ENCODE peak calls at places on chromosomes 12 and 14, in four cellular contexts. One of them, this sample, is unnamed.
A peak's percentile ranks its signal among the peaks of the same experiment; 100 is the strongest.

GRCh38 chr14:68088463-68088862 is 268.9 kb downstream of the RAD51B start:
- DNase-seq in left ventricle myocardium inferior: no peak
- DNase-seq in progenitor cell of endocrine pancreas: no peak
- DNase-seq in heart left ventricle: no peak
- DNase-seq in this sample: no peak

GRCh38 chr12:121578230-121579189 is 2.3 kb downstream of the KDM2B start:
- DNase-seq in left ventricle myocardium inferior: peak; percentile 21
- DNase-seq in progenitor cell of endocrine pancreas: no peak
- DNase-seq in heart left ventricle: no peak
- DNase-seq in this sample: no peak

GRCh38 chr12:122788387-122788786 is 14.0 kb downstream of the CCDC62 start:
- DNase-seq in left ventricle myocardium inferior: no peak
- DNase-seq in progenitor cell of endocrine pancreas: no peak
- DNase-seq in heart left ventricle: no peak
- DNase-seq in this sample: no peak

GRCh38 chr14:35335388-35336092 is 43.4 kb downstream of the PSMA6 start:
- DNase-seq in left ventricle myocardium inferior: peak; percentile 57
- DNase-seq in progenitor cell of endocrine pancreas: no peak
- DNase-seq in heart left ventricle: peak; percentile 60
- DNase-seq in this sample: no peak

GRCh38 chr14:30431552-30431951 is 127.4 kb upstream of the G2E3 start:
- DNase-seq in left ventricle myocardium inferior: no peak
- DNase-seq in progenitor cell of endocrine pancreas: no peak
- DNase-seq in heart left ventricle: no peak
- DNase-seq in this sample: no peak

GRCh38 chr12:24198936-24199644 is 249.6 kb upstream of the SOX5 start:
- DNase-seq in left ventricle myocardium inferior: no peak
- DNase-seq in progenitor cell of endocrine pancreas: no peak
- DNase-seq in heart left ventricle: no peak
- DNase-seq in this sample: no peak

GRCh38 chr14:84006643-84007137 is 1523.3 kb upstream of the FLRT2 start:
- DNase-seq in left ventricle myocardium inferior: no peak
- DNase-seq in progenitor cell of endocrine pancreas: no peak
- DNase-seq in heart left ventricle: no peak
- DNase-seq in this sample: no peak

GRCh38 chr12:33596061-33596460 is 156.4 kb upstream of the SYT10 start:
- DNase-seq in left ventricle myocardium inferior: no peak
- DNase-seq in progenitor cell of endocrine pancreas: no peak
- DNase-seq in heart left ventricle: no peak
- DNase-seq in this sample: no peak

GRCh38 chr14:76708028-76708427 is 53.2 kb upstream of the VASH1 start:
- DNase-seq in left ventricle myocardium inferior: no peak
- DNase-seq in progenitor cell of endocrine pancreas: no peak
- DNase-seq in heart left ventricle: no peak
- DNase-seq in this sample: no peak

GRCh38 chr12:132396657-132397056 is 67.3 kb upstream of the GALNT9 start:
- DNase-seq in left ventricle myocardium inferior: no peak
- DNase-seq in progenitor cell of endocrine pancreas: no peak
- DNase-seq in heart left ventricle: no peak
- DNase-seq in this sample: no peak

GRCh38 chr12:29867823-29868222 is 84.1 kb upstream of the TMTC1 start:
- DNase-seq in left ventricle myocardium inferior: no peak
- DNase-seq in progenitor cell of endocrine pancreas: no peak
- DNase-seq in heart left ventricle: no peak
- DNase-seq in this sample: no peak

GRCh38 chr12:11593013-11593412 is 56.5 kb upstream of the ETV6 start:
- DNase-seq in left ventricle myocardium inferior: no peak
- DNase-seq in progenitor cell of endocrine pancreas: no peak
- DNase-seq in heart left ventricle: no peak
- DNase-seq in this sample: no peak

GRCh38 chr12:52608161-52608560 is 6.9 kb upstream of the KRT72 start:
- DNase-seq in left ventricle myocardium inferior: no peak
- DNase-seq in progenitor cell of endocrine pancreas: no peak
- DNase-seq in heart left ventricle: no peak
- DNase-seq in this sample: no peak

GRCh38 chr12:15984097-15984800 is 73.1 kb downstream of the DERA start:
- DNase-seq in left ventricle myocardium inferior: no peak
- DNase-seq in progenitor cell of endocrine pancreas: no peak
- DNase-seq in heart left ventricle: no peak
- DNase-seq in this sample: no peak

GRCh38 chr14:94114589-94115067 is 4.1 kb downstream of the IFI27 start:
- DNase-seq in left ventricle myocardium inferior: no peak
- DNase-seq in progenitor cell of endocrine pancreas: no peak
- DNase-seq in heart left ventricle: no peak
- DNase-seq in this sample: no peak

GRCh38 chr12:26402648-26403047 is 207.3 kb downstream of the SSPN start:
- DNase-seq in left ventricle myocardium inferior: no peak
- DNase-seq in progenitor cell of endocrine pancreas: no peak
- DNase-seq in heart left ventricle: no peak
- DNase-seq in this sample: no peak

GRCh38 chr12:110270125-110270962 is 10.7 kb upstream of the ATP2A2 start:
- DNase-seq in left ventricle myocardium inferior: peak; percentile 55
- DNase-seq in progenitor cell of endocrine pancreas: no peak
- DNase-seq in heart left ventricle: peak; percentile 75
- DNase-seq in this sample: no peak

GRCh38 chr14:35632276-35633071 is 98.5 kb downstream of the INSM2 start:
- DNase-seq in left ventricle myocardium inferior: no peak
- DNase-seq in progenitor cell of endocrine pancreas: no peak
- DNase-seq in heart left ventricle: no peak
- DNase-seq in this sample: no peak

GRCh38 chr12:66555113-66555512 is 123.8 kb downstream of the GRIP1 start:
- DNase-seq in left ventricle myocardium inferior: no peak
- DNase-seq in progenitor cell of endocrine pancreas: no peak
- DNase-seq in heart left ventricle: no peak
- DNase-seq in this sample: no peak

GRCh38 chr12:10304161-10304574 is 3.5 kb upstream of the KLRD1 start:
- DNase-seq in left ventricle myocardium inferior: no peak
- DNase-seq in progenitor cell of endocrine pancreas: no peak
- DNase-seq in heart left ventricle: no peak
- DNase-seq in this sample: no peak

GRCh38 chr12:57238854-57239554 is 9.5 kb downstream of the SHMT2 start:
- DNase-seq in left ventricle myocardium inferior: peak; percentile 88
- DNase-seq in progenitor cell of endocrine pancreas: peak; percentile 89
- DNase-seq in heart left ventricle: peak; percentile 90
- DNase-seq in this sample: peak; percentile 95

GRCh38 chr14:50099335-50099734 is 17.0 kb downstream of the VCPKMT start:
- DNase-seq in left ventricle myocardium inferior: no peak
- DNase-seq in progenitor cell of endocrine pancreas: no peak
- DNase-seq in heart left ventricle: no peak
- DNase-seq in this sample: no peak

GRCh38 chr12:130714591-130715149 is 1.4 kb downstream of the RIMBP2 start:
- DNase-seq in left ventricle myocardium inferior: no peak
- DNase-seq in progenitor cell of endocrine pancreas: no peak
- DNase-seq in heart left ventricle: no peak
- DNase-seq in this sample: no peak

GRCh38 chr12:112122823-112123690 is 2.3 kb upstream of the TRAFD1 start:
- DNase-seq in left ventricle myocardium inferior: no peak
- DNase-seq in progenitor cell of endocrine pancreas: no peak
- DNase-seq in heart left ventricle: no peak
- DNase-seq in this sample: no peak

GRCh38 chr14:75986439-75986765 is 839 bp downstream of the IFT43 start:
- DNase-seq in left ventricle myocardium inferior: no peak
- DNase-seq in progenitor cell of endocrine pancreas: no peak
- DNase-seq in heart left ventricle: no peak
- DNase-seq in this sample: no peak

GRCh38 chr12:1013618-1014489 is 22.8 kb downstream of the ERC1 start:
- DNase-seq in left ventricle myocardium inferior: no peak
- DNase-seq in progenitor cell of endocrine pancreas: no peak
- DNase-seq in heart left ventricle: no peak
- DNase-seq in this sample: no peak

GRCh38 chr12:89662623-89663022 is 46.0 kb downstream of the ATP2B1 start:
- DNase-seq in left ventricle myocardium inferior: no peak
- DNase-seq in progenitor cell of endocrine pancreas: no peak
- DNase-seq in heart left ventricle: no peak
- DNase-seq in this sample: no peak

GRCh38 chr12:93803408-93803807 is 126.2 kb downstream of the CRADD start:
- DNase-seq in left ventricle myocardium inferior: no peak
- DNase-seq in progenitor cell of endocrine pancreas: no peak
- DNase-seq in heart left ventricle: no peak
- DNase-seq in this sample: no peak

GRCh38 chr14:106489112-106489881 is 962.9 kb downstream of the TMEM121 start:
- DNase-seq in left ventricle myocardium inferior: no peak
- DNase-seq in progenitor cell of endocrine pancreas: no peak
- DNase-seq in heart left ventricle: no peak
- DNase-seq in this sample: no peak

GRCh38 chr14:106493962-106494823 is 967.8 kb downstream of the TMEM121 start:
- DNase-seq in left ventricle myocardium inferior: no peak
- DNase-seq in progenitor cell of endocrine pancreas: no peak
- DNase-seq in heart left ventricle: no peak
- DNase-seq in this sample: no peak

GRCh38 chr14:106488293-106488692 is 961.9 kb downstream of the TMEM121 start:
- DNase-seq in left ventricle myocardium inferior: no peak
- DNase-seq in progenitor cell of endocrine pancreas: no peak
- DNase-seq in heart left ventricle: no peak
- DNase-seq in this sample: no peak

GRCh38 chr14:106490442-106490841 is 964.1 kb downstream of the TMEM121 start:
- DNase-seq in left ventricle myocardium inferior: no peak
- DNase-seq in progenitor cell of endocrine pancreas: no peak
- DNase-seq in heart left ventricle: no peak
- DNase-seq in this sample: no peak

GRCh38 chr14:106491851-106492250 is 965.5 kb downstream of the TMEM121 start:
- DNase-seq in left ventricle myocardium inferior: no peak
- DNase-seq in progenitor cell of endocrine pancreas: no peak
- DNase-seq in heart left ventricle: no peak
- DNase-seq in this sample: no peak
- TF ChIP-seq CTCF in left ventricle myocardium inferior: no peak
- TF ChIP-seq CTCF in progenitor cell of endocrine pancreas: no peak
- TF ChIP-seq CTCF in heart left ventricle: peak; percentile 16
- TF ChIP-seq CTCF in this sample: no peak

GRCh38 chr14:24429395-24430142 is at the start of the genes CBLN3 and KHNYN:
- DNase-seq in left ventricle myocardium inferior: peak; percentile 93
- DNase-seq in progenitor cell of endocrine pancreas: peak; percentile 67
- DNase-seq in heart left ventricle: peak; percentile 94
- DNase-seq in this sample: peak; percentile 66
- TF ChIP-seq CTCF in left ventricle myocardium inferior: no peak
- TF ChIP-seq CTCF in progenitor cell of endocrine pancreas: no peak
- TF ChIP-seq CTCF in heart left ventricle: no peak
- TF ChIP-seq CTCF in this sample: no peak

DNA sequence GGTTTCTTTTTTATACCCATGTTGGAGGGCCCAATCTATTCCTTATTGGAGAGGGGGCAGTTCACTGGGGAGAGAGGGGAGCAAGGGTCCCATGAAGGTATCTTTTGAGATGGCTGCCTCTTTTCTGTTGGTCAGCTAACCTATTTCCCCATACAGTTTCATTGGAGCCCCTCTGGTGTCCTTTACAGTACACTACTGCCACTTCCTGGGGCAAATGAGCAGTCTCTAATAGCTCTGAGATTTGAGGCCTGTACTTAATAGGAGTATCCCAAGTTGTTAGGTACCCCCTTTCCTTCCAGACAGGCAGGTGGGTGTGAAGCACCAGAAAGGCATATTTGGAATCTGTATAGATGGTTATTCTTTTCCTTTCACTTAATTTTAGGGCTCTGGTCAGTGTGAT is 41.3 kb upstream of the RNU6-8 start:
- DNase-seq in left ventricle myocardium inferior: no peak
- DNase-seq in progenitor cell of endocrine pancreas: no peak
- DNase-seq in heart left ventricle: no peak
- DNase-seq in this sample: no peak
- TF ChIP-seq CTCF in left ventricle myocardium inferior: peak; percentile 11
- TF ChIP-seq CTCF in progenitor cell of endocrine pancreas: no peak
- TF ChIP-seq CTCF in heart left ventricle: no peak
- TF ChIP-seq CTCF in this sample: no peak

GRCh38 chr12:108079731-108080130 is 49.4 kb upstream of the WSCD2 start:
- DNase-seq in left ventricle myocardium inferior: no peak
- DNase-seq in progenitor cell of endocrine pancreas: no peak
- DNase-seq in heart left ventricle: no peak
- DNase-seq in this sample: no peak

GRCh38 chr12:108080363-108080762 is 48.7 kb upstream of the WSCD2 start:
- DNase-seq in left ventricle myocardium inferior: no peak
- DNase-seq in progenitor cell of endocrine pancreas: no peak
- DNase-seq in heart left ventricle: no peak
- DNase-seq in this sample: no peak

GRCh38 chr12:108082506-108082905 is 46.6 kb upstream of the WSCD2 start:
- DNase-seq in left ventricle myocardium inferior: no peak
- DNase-seq in progenitor cell of endocrine pancreas: no peak
- DNase-seq in heart left ventricle: no peak
- DNase-seq in this sample: no peak

DNA sequence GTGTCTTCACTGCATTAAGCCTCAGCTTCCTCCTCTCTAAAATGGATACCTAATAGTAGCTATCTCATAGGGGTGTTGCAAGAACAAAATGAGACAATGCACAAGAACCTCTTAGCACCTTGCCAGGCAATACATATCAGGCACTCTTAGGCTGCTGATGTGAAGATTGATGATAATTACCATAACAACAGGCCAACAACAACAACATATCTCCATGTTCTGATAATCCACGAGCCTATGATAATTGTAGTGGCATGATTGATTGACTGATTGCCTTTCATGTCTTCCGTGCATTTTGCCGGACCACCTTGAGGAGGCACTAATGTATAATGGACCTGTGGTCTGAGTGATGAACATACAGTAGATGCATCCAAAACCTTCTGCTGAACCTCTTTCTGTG is 50.7 kb upstream of the WSCD2 start:
- DNase-seq in left ventricle myocardium inferior: no peak
- DNase-seq in progenitor cell of endocrine pancreas: no peak
- DNase-seq in heart left ventricle: no peak
- DNase-seq in this sample: no peak
- TF ChIP-seq CTCF in left ventricle myocardium inferior: no peak
- TF ChIP-seq CTCF in progenitor cell of endocrine pancreas: no peak
- TF ChIP-seq CTCF in heart left ventricle: no peak
- TF ChIP-seq CTCF in this sample: no peak

DNA sequence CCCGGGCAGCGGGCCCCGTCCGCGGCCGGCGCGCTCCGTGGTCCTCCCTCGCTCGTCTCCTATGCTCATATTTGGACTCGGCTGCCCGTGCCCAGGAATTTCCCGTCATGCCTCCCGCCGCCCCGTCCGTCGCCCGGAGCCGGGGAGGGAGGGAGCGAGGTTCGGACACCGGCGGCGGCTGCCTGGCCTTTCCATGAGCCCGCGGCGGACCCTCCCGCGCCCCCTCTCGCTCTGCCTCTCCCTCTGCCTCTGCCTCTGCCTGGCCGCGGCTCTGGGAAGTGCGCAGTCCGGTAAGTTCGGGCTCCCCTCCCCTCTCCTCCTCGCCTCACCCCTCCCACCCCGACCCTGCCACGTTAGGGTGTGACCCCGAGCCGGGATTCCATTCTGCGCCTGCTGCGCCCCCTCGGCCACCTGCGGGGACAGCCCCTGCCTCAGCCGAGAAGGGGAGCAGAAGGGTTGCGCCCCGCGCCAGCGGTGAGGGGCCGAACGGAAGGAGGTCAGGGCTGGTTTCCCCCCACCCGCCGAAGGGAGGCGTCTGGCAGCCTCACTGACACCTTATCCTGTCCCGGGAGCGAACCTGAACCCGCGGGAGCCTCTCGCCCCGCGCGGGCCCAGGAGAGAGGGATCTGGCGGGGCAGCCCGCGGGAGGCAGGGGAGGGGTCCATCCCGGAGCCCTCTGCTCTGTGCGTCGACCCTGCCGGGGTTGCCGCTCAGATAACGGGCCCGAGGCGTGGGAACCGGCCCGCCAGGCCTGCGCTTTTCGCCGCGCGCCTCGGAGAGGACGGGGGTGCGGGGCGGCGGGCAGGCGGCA is at the start of gene MSRB3:
- DNase-seq in left ventricle myocardium inferior: peak; percentile 82
- DNase-seq in progenitor cell of endocrine pancreas: peak; percentile 61
- DNase-seq in heart left ventricle: peak; percentile 87
- DNase-seq in this sample: peak; percentile 57
- TF ChIP-seq CTCF in left ventricle myocardium inferior: no peak
- TF ChIP-seq CTCF in progenitor cell of endocrine pancreas: peak; percentile 25
- TF ChIP-seq CTCF in heart left ventricle: no peak
- TF ChIP-seq CTCF in this sample: no peak